ENCODE peak calls at places on chromosomes 5 and 9, in five cellular contexts. One of them, this sample, is unnamed.

GRCh38 chr5:1366514-1366913 is 21.6 kb upstream of the CLPTM1L start:
- DNase-seq in substantia nigra: no peak
- DNase-seq in fibroblast of lung: no peak
- DNase-seq in neuronal stem cell: no peak
- DNase-seq in transverse colon: no peak
- DNase-seq in this sample: no peak

GRCh38 chr5:91288117-91288516 is 95.0 kb downstream of the ARRDC3 start:
- DNase-seq in substantia nigra: no peak
- DNase-seq in fibroblast of lung: peak
- DNase-seq in neuronal stem cell: no peak
- DNase-seq in transverse colon: no peak
- DNase-seq in this sample: no peak

GRCh38 chr5:144913661-144914060 is 743.0 kb downstream of the KCTD16 start:
- DNase-seq in substantia nigra: no peak
- DNase-seq in fibroblast of lung: no peak
- DNase-seq in neuronal stem cell: no peak
- DNase-seq in transverse colon: no peak
- DNase-seq in this sample: no peak

GRCh38 chr5:111159845-111160244 is 64.3 kb upstream of the CAMK4 start:
- DNase-seq in substantia nigra: no peak
- DNase-seq in fibroblast of lung: no peak
- DNase-seq in neuronal stem cell: no peak
- DNase-seq in transverse colon: no peak
- DNase-seq in this sample: no peak

GRCh38 chr9:2027761-2028160 is 12.6 kb downstream of the SMARCA2 start:
- DNase-seq in substantia nigra: no peak
- DNase-seq in fibroblast of lung: no peak
- DNase-seq in neuronal stem cell: no peak
- DNase-seq in transverse colon: no peak
- DNase-seq in this sample: no peak

GRCh38 chr9:35686222-35687203 is 3.2 kb downstream of the TPM2 start:
- DNase-seq in substantia nigra: no peak
- DNase-seq in fibroblast of lung: peak
- DNase-seq in neuronal stem cell: no peak
- DNase-seq in transverse colon: no peak
- DNase-seq in this sample: no peak

GRCh38 chr9:136156216-136157120 is 37.8 kb upstream of the TMEM250 start:
- DNase-seq in substantia nigra: no peak
- DNase-seq in fibroblast of lung: no peak
- DNase-seq in neuronal stem cell: no peak
- DNase-seq in transverse colon: no peak
- DNase-seq in this sample: no peak

GRCh38 chr9:135353935-135354334 is 125.6 kb upstream of the PPP1R26 start:
- DNase-seq in substantia nigra: no peak
- DNase-seq in fibroblast of lung: no peak
- DNase-seq in neuronal stem cell: no peak
- DNase-seq in transverse colon: no peak
- DNase-seq in this sample: no peak

GRCh38 chr5:115549154-115549553 is 4.6 kb upstream of the FEM1C start:
- DNase-seq in substantia nigra: no peak
- DNase-seq in fibroblast of lung: peak
- DNase-seq in neuronal stem cell: no peak
- DNase-seq in transverse colon: no peak
- DNase-seq in this sample: no peak

GRCh38 chr5:43042176-43042625 is 2.1 kb upstream of the ANXA2R start:
- DNase-seq in substantia nigra: peak
- DNase-seq in fibroblast of lung: peak
- DNase-seq in neuronal stem cell: peak
- DNase-seq in transverse colon: peak
- DNase-seq in this sample: peak

GRCh38 chr9:121300283-121301119 is 32.5 kb downstream of the GSN start:
- DNase-seq in substantia nigra: no peak
- DNase-seq in fibroblast of lung: no peak
- DNase-seq in neuronal stem cell: no peak
- DNase-seq in transverse colon: no peak
- DNase-seq in this sample: no peak

GRCh38 chr9:37201581-37201980 is 81.2 kb downstream of the ZCCHC7 start:
- DNase-seq in substantia nigra: no peak
- DNase-seq in fibroblast of lung: no peak
- DNase-seq in neuronal stem cell: no peak
- DNase-seq in transverse colon: no peak
- DNase-seq in this sample: no peak

GRCh38 chr9:120723547-120723946 is 9.3 kb upstream of the MEGF9 start:
- DNase-seq in substantia nigra: no peak
- DNase-seq in fibroblast of lung: peak
- DNase-seq in neuronal stem cell: no peak
- DNase-seq in transverse colon: no peak
- DNase-seq in this sample: no peak

GRCh38 chr5:91281409-91281808 is 101.7 kb downstream of the ARRDC3 start:
- DNase-seq in substantia nigra: no peak
- DNase-seq in fibroblast of lung: peak
- DNase-seq in neuronal stem cell: no peak
- DNase-seq in transverse colon: no peak
- DNase-seq in this sample: no peak

GRCh38 chr5:65100846-65101678 is 332.3 kb downstream of the CWC27 start:
- DNase-seq in substantia nigra: no peak
- DNase-seq in fibroblast of lung: peak
- DNase-seq in neuronal stem cell: peak
- DNase-seq in transverse colon: peak
- DNase-seq in this sample: peak

GRCh38 chr5:144156767-144157171 is 13.7 kb downstream of the YIPF5 start:
- DNase-seq in substantia nigra: no peak
- DNase-seq in fibroblast of lung: no peak
- DNase-seq in neuronal stem cell: no peak
- DNase-seq in transverse colon: no peak
- DNase-seq in this sample: no peak

GRCh38 chr9:22214021-22214420 is 204.9 kb upstream of the CDKN2B start:
- DNase-seq in substantia nigra: no peak
- DNase-seq in fibroblast of lung: no peak
- DNase-seq in neuronal stem cell: no peak
- DNase-seq in transverse colon: no peak
- DNase-seq in this sample: no peak

GRCh38 chr5:96080557-96080956 is 118.9 kb upstream of the ELL2 start:
- DNase-seq in substantia nigra: no peak
- DNase-seq in fibroblast of lung: peak
- DNase-seq in neuronal stem cell: no peak
- DNase-seq in transverse colon: no peak
- DNase-seq in this sample: no peak

GRCh38 chr5:88117546-88117945 is 151.1 kb downstream of the TMEM161B start:
- DNase-seq in substantia nigra: no peak
- DNase-seq in fibroblast of lung: no peak
- DNase-seq in neuronal stem cell: no peak
- DNase-seq in transverse colon: no peak
- DNase-seq in this sample: no peak

GRCh38 chr9:98787766-98788335 is 8.5 kb downstream of the ANKS6 start:
- DNase-seq in substantia nigra: no peak
- DNase-seq in fibroblast of lung: no peak
- DNase-seq in neuronal stem cell: no peak
- DNase-seq in transverse colon: no peak
- DNase-seq in this sample: no peak

GRCh38 chr5:173643964-173644363 is 27.5 kb upstream of the BOD1 start:
- DNase-seq in substantia nigra: no peak
- DNase-seq in fibroblast of lung: no peak
- DNase-seq in neuronal stem cell: peak
- DNase-seq in transverse colon: no peak
- DNase-seq in this sample: peak

GRCh38 chr5:175246242-175246891 is 197.6 kb downstream of the DRD1 start:
- DNase-seq in substantia nigra: no peak
- DNase-seq in fibroblast of lung: peak
- DNase-seq in neuronal stem cell: no peak
- DNase-seq in transverse colon: peak
- DNase-seq in this sample: no peak

GRCh38 chr5:171709930-171710329 is 75.7 kb upstream of the SMIM23 start:
- DNase-seq in substantia nigra: no peak
- DNase-seq in fibroblast of lung: no peak
- DNase-seq in neuronal stem cell: no peak
- DNase-seq in transverse colon: no peak
- DNase-seq in this sample: no peak

GRCh38 chr5:112142769-112143270 is 276.3 kb downstream of the EPB41L4A start:
- DNase-seq in substantia nigra: no peak
- DNase-seq in fibroblast of lung: peak
- DNase-seq in neuronal stem cell: no peak
- DNase-seq in transverse colon: no peak
- DNase-seq in this sample: no peak

GRCh38 chr9:116286287-116286686 is 132.7 kb downstream of the PAPPA start:
- DNase-seq in substantia nigra: no peak
- DNase-seq in fibroblast of lung: peak
- DNase-seq in neuronal stem cell: peak
- DNase-seq in transverse colon: no peak
- DNase-seq in this sample: no peak

GRCh38 chr9:112174223-112174964 is 703 bp downstream of the SUSD1 start:
- DNase-seq in substantia nigra: no peak
- DNase-seq in fibroblast of lung: peak
- DNase-seq in neuronal stem cell: no peak
- DNase-seq in transverse colon: peak
- DNase-seq in this sample: no peak

GRCh38 chr9:112176410-112177010 is 1.4 kb upstream of the SUSD1 start:
- DNase-seq in substantia nigra: no peak
- DNase-seq in fibroblast of lung: peak
- DNase-seq in neuronal stem cell: no peak
- DNase-seq in transverse colon: peak
- DNase-seq in this sample: no peak

GRCh38 chr9:112174965-112175795 is at the start of gene SUSD1:
- DNase-seq in substantia nigra: no peak
- DNase-seq in fibroblast of lung: peak
- DNase-seq in neuronal stem cell: peak
- DNase-seq in transverse colon: peak
- DNase-seq in this sample: no peak

GRCh38 chr9:112173489-112174222 is 1.4 kb downstream of the SUSD1 start:
- DNase-seq in substantia nigra: no peak
- DNase-seq in fibroblast of lung: no peak
- DNase-seq in neuronal stem cell: no peak
- DNase-seq in transverse colon: peak
- DNase-seq in this sample: no peak

DNA sequence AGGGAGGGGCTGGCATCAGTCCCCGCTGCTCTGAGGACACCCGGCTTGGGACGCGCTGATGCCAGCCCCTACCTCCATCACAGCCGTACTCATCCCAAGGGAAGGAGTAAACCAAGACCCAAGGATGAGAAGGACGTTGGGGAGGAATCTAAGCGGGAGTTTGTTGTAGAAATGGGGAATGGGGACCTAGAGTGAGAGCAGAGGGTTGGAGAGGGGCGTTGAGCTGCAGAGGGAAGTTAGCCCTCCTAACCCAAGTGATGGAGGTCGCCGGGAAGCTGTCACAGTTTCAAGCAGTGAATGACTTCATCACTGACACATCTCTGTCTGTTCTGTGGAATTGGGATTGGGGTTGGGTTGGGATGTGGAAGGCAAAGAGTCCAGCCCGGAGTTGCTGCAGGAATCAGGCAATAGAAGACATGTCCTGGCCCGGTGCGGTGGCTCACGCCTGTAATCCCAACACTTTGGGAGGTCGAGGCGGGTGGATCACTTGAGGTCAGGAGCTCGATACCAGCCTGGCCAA is 759 bp upstream of the SUSD1 start:
- DNase-seq in substantia nigra: no peak
- DNase-seq in fibroblast of lung: no peak
- DNase-seq in neuronal stem cell: no peak
- DNase-seq in transverse colon: no peak
- DNase-seq in this sample: no peak
- H3K27ac ChIP-seq in substantia nigra: no peak
- H3K27ac ChIP-seq in fibroblast of lung: no peak
- H3K27ac ChIP-seq in neuronal stem cell: no peak
- H3K27ac ChIP-seq in transverse colon: peak
- H3K27ac ChIP-seq in this sample: no peak

GRCh38 chr9:92738661-92739081 is 26.0 kb downstream of the BICD2 start:
- DNase-seq in substantia nigra: no peak
- DNase-seq in fibroblast of lung: no peak
- DNase-seq in neuronal stem cell: no peak
- DNase-seq in transverse colon: no peak
- DNase-seq in this sample: peak

GRCh38 chr9:92739346-92740014 is 25.2 kb downstream of the BICD2 start:
- DNase-seq in substantia nigra: no peak
- DNase-seq in fibroblast of lung: no peak
- DNase-seq in neuronal stem cell: no peak
- DNase-seq in transverse colon: no peak
- DNase-seq in this sample: no peak

GRCh38 chr9:92740015-92740408 is 24.6 kb downstream of the BICD2 start:
- DNase-seq in substantia nigra: no peak
- DNase-seq in fibroblast of lung: peak
- DNase-seq in neuronal stem cell: no peak
- DNase-seq in transverse colon: no peak
- DNase-seq in this sample: no peak

GRCh38 chr9:92740969-92741368 is 23.7 kb downstream of the BICD2 start:
- DNase-seq in substantia nigra: no peak
- DNase-seq in fibroblast of lung: no peak
- DNase-seq in neuronal stem cell: no peak
- DNase-seq in transverse colon: no peak
- DNase-seq in this sample: no peak

GRCh38 chr9:92740446-92740961 is 24.1 kb downstream of the BICD2 start:
- DNase-seq in substantia nigra: no peak
- DNase-seq in fibroblast of lung: no peak
- DNase-seq in neuronal stem cell: no peak
- DNase-seq in transverse colon: no peak
- DNase-seq in this sample: no peak
- H3K27ac ChIP-seq in substantia nigra: peak
- H3K27ac ChIP-seq in fibroblast of lung: no peak
- H3K27ac ChIP-seq in neuronal stem cell: peak
- H3K27ac ChIP-seq in transverse colon: peak
- H3K27ac ChIP-seq in this sample: no peak

GRCh38 chr5:108636135-108636888 is 111.4 kb upstream of the FER start:
- DNase-seq in substantia nigra: no peak
- DNase-seq in fibroblast of lung: no peak
- DNase-seq in neuronal stem cell: no peak
- DNase-seq in transverse colon: no peak
- DNase-seq in this sample: no peak
- H3K27ac ChIP-seq in substantia nigra: no peak
- H3K27ac ChIP-seq in fibroblast of lung: no peak
- H3K27ac ChIP-seq in neuronal stem cell: no peak
- H3K27ac ChIP-seq in transverse colon: no peak
- H3K27ac ChIP-seq in this sample: no peak

DNA sequence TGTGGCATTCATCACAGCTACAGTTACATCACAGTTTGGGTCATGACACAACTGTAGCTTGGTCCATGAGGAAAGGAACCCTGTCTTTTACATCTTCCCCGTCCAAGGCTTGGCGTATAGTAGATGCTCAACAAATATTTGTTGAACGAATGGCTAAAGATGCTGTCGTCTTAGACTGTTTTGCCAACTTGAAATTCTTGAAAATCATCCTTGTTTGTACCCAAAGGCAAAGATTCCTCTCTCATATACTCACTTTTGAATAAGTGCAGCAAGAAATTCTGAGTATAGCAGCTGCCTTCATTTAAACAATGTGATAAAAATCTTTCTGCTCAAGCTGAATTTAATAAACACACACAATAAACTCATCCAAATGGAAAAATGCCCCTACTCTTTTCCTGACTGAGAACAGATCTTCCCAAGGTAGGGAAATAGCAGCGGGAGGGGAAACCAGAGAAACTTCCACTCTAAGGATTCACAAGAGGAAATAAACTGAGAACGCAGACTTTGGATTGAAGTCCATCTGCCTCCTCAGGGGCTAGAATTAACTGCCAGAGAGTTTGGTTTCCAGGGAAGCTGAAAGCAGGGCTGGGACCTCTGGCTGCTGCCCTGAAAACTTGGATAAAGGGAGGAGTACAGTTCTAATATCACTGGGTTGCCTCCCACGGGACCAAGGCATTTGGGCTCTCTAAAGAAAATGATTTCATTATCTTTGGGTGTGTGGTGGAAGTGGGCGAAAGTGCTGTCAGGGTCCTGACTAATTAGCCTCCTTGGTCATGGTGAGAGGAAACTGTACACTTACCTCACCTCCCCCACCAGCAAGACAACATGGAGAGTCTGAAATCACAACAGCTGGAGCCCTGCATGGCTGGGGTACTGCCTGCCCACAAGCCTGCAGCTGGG is 99.1 kb downstream of the DPYSL3 start:
- DNase-seq in substantia nigra: no peak
- DNase-seq in fibroblast of lung: no peak
- DNase-seq in neuronal stem cell: no peak
- DNase-seq in transverse colon: no peak
- DNase-seq in this sample: no peak
- H3K27ac ChIP-seq in substantia nigra: no peak
- H3K27ac ChIP-seq in fibroblast of lung: no peak
- H3K27ac ChIP-seq in neuronal stem cell: no peak
- H3K27ac ChIP-seq in transverse colon: peak
- H3K27ac ChIP-seq in this sample: no peak

This sample was measured in caudate nucleus.